ENCODE peak calls at places on chromosomes 2 and 18, in five cellular contexts. One of them, this sample, is unnamed.

GRCh38 chr2:160689441-160689840 is 195.8 kb upstream of the RBMS1 start:
- DNase-seq in thoracic aorta: no peak
- DNase-seq in hepatocyte: no peak
- DNase-seq in HL-60: no peak
- DNase-seq in foreskin fibroblast: no peak
- DNase-seq in this sample: no peak

GRCh38 chr2:41784496-41784895 is 263.3 kb upstream of the PKDCC start:
- DNase-seq in thoracic aorta: no peak
- DNase-seq in hepatocyte: no peak
- DNase-seq in HL-60: no peak
- DNase-seq in foreskin fibroblast: no peak
- DNase-seq in this sample: no peak

GRCh38 chr2:109209412-109209811 is 80.4 kb downstream of the SH3RF3 start:
- DNase-seq in thoracic aorta: no peak
- DNase-seq in hepatocyte: peak
- DNase-seq in HL-60: no peak
- DNase-seq in foreskin fibroblast: peak
- DNase-seq in this sample: peak

GRCh38 chr18:48615566-48616401 is 77.0 kb downstream of the CTIF start:
- DNase-seq in thoracic aorta: no peak
- DNase-seq in hepatocyte: no peak
- DNase-seq in HL-60: no peak
- DNase-seq in foreskin fibroblast: no peak
- DNase-seq in this sample: no peak

GRCh38 chr2:46706264-46706983 is 209.2 kb downstream of the MCFD2 start:
- DNase-seq in thoracic aorta: no peak
- DNase-seq in hepatocyte: no peak
- DNase-seq in HL-60: no peak
- DNase-seq in foreskin fibroblast: no peak
- DNase-seq in this sample: peak

GRCh38 chr2:151928380-151928779 is 100.2 kb upstream of the ARL5A start:
- DNase-seq in thoracic aorta: no peak
- DNase-seq in hepatocyte: peak
- DNase-seq in HL-60: no peak
- DNase-seq in foreskin fibroblast: no peak
- DNase-seq in this sample: no peak

GRCh38 chr2:98297817-98298684 is 48.2 kb upstream of the CNGA3 start:
- DNase-seq in thoracic aorta: no peak
- DNase-seq in hepatocyte: no peak
- DNase-seq in HL-60: no peak
- DNase-seq in foreskin fibroblast: no peak
- DNase-seq in this sample: no peak

GRCh38 chr2:215434447-215435260 is 1.2 kb downstream of the FN1 start:
- DNase-seq in thoracic aorta: no peak
- DNase-seq in hepatocyte: no peak
- DNase-seq in HL-60: no peak
- DNase-seq in foreskin fibroblast: no peak
- DNase-seq in this sample: peak

GRCh38 chr2:88329815-88330603 is 122.5 kb downstream of the FOXI3 start:
- DNase-seq in thoracic aorta: no peak
- DNase-seq in hepatocyte: peak
- DNase-seq in HL-60: no peak
- DNase-seq in foreskin fibroblast: peak
- DNase-seq in this sample: no peak

GRCh38 chr18:44733069-44733753 is 52.5 kb downstream of the SETBP1 start:
- DNase-seq in thoracic aorta: peak
- DNase-seq in hepatocyte: no peak
- DNase-seq in HL-60: no peak
- DNase-seq in foreskin fibroblast: peak
- DNase-seq in this sample: peak

GRCh38 chr18:52337286-52337685 is 2.7 kb upstream of the DCC start:
- DNase-seq in thoracic aorta: no peak
- DNase-seq in hepatocyte: no peak
- DNase-seq in HL-60: no peak
- DNase-seq in foreskin fibroblast: peak
- DNase-seq in this sample: no peak

GRCh38 chr2:179802483-179802882 is 58.9 kb downstream of the ZNF385B start:
- DNase-seq in thoracic aorta: no peak
- DNase-seq in hepatocyte: no peak
- DNase-seq in HL-60: no peak
- DNase-seq in foreskin fibroblast: no peak
- DNase-seq in this sample: no peak

GRCh38 chr2:68463287-68463877 is 3.7 kb downstream of the FBXO48 start:
- DNase-seq in thoracic aorta: no peak
- DNase-seq in hepatocyte: peak
- DNase-seq in HL-60: no peak
- DNase-seq in foreskin fibroblast: no peak
- DNase-seq in this sample: peak

GRCh38 chr2:120884406-120885290 is 149.0 kb downstream of the GLI2 start:
- DNase-seq in thoracic aorta: no peak
- DNase-seq in hepatocyte: no peak
- DNase-seq in HL-60: no peak
- DNase-seq in foreskin fibroblast: no peak
- DNase-seq in this sample: no peak

GRCh38 chr2:120764434-120764833 is 28.8 kb downstream of the GLI2 start:
- DNase-seq in thoracic aorta: no peak
- DNase-seq in hepatocyte: no peak
- DNase-seq in HL-60: no peak
- DNase-seq in foreskin fibroblast: no peak
- DNase-seq in this sample: no peak

GRCh38 chr2:44793322-44793870 is 148.1 kb upstream of the SIX3 start:
- DNase-seq in thoracic aorta: no peak
- DNase-seq in hepatocyte: peak
- DNase-seq in HL-60: peak
- DNase-seq in foreskin fibroblast: peak
- DNase-seq in this sample: peak

GRCh38 chr18:44700652-44701051 is 20.0 kb downstream of the SETBP1 start:
- DNase-seq in thoracic aorta: no peak
- DNase-seq in hepatocyte: peak
- DNase-seq in HL-60: no peak
- DNase-seq in foreskin fibroblast: no peak
- DNase-seq in this sample: peak

GRCh38 chr18:70464343-70465114 is 175.7 kb downstream of the SOCS6 start:
- DNase-seq in thoracic aorta: peak
- DNase-seq in hepatocyte: peak
- DNase-seq in HL-60: peak
- DNase-seq in foreskin fibroblast: peak
- DNase-seq in this sample: peak

GRCh38 chr2:30408961-30409387 is 38.1 kb upstream of the LCLAT1 start:
- DNase-seq in thoracic aorta: no peak
- DNase-seq in hepatocyte: no peak
- DNase-seq in HL-60: no peak
- DNase-seq in foreskin fibroblast: peak
- DNase-seq in this sample: peak

GRCh38 chr2:146820672-146821071 is 1024.2 kb upstream of the ACVR2A start:
- DNase-seq in thoracic aorta: no peak
- DNase-seq in hepatocyte: no peak
- DNase-seq in HL-60: no peak
- DNase-seq in foreskin fibroblast: peak
- DNase-seq in this sample: peak

GRCh38 chr2:137411556-137411955 is 552.7 kb upstream of the HNMT start:
- DNase-seq in thoracic aorta: no peak
- DNase-seq in hepatocyte: peak
- DNase-seq in HL-60: no peak
- DNase-seq in foreskin fibroblast: no peak
- DNase-seq in this sample: no peak

GRCh38 chr18:31248783-31249521 is 69.0 kb upstream of the DSG1 start:
- DNase-seq in thoracic aorta: no peak
- DNase-seq in hepatocyte: no peak
- DNase-seq in HL-60: no peak
- DNase-seq in foreskin fibroblast: no peak
- DNase-seq in this sample: no peak

GRCh38 chr2:186889291-186889886 is 40.4 kb upstream of the ZSWIM2 start:
- DNase-seq in thoracic aorta: no peak
- DNase-seq in hepatocyte: no peak
- DNase-seq in HL-60: no peak
- DNase-seq in foreskin fibroblast: no peak
- DNase-seq in this sample: peak

GRCh38 chr2:223860809-223861738 is 23.7 kb upstream of the AP1S3 start:
- DNase-seq in thoracic aorta: no peak
- DNase-seq in hepatocyte: peak
- DNase-seq in HL-60: no peak
- DNase-seq in foreskin fibroblast: peak
- DNase-seq in this sample: peak
- TF ChIP-seq CTCF in thoracic aorta: no peak
- TF ChIP-seq CTCF in hepatocyte: no peak
- TF ChIP-seq CTCF in HL-60: no peak
- TF ChIP-seq CTCF in foreskin fibroblast: no peak
- TF ChIP-seq CTCF in this sample: peak

DNA sequence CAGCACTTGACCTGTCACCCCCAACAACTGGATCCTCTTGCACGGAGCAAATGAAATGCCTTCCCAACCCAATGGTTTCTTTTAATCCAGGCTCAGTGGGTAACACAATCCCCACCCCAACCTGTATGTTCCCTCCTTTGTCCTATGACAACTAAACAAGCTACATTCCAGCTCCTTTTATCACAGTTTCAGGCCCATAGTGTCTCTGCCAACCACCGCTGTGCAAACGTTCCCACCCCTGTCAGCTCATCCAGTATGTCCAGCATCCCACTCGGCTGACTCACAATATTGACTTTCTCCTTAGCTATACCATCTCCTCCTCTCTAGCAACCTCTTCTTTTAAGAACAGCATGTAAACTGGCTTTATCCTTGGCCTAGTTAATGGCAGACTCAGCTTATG is 117.9 kb upstream of the PPP1CB start:
- DNase-seq in thoracic aorta: no peak
- DNase-seq in hepatocyte: peak
- DNase-seq in HL-60: no peak
- DNase-seq in foreskin fibroblast: peak
- DNase-seq in this sample: peak
- H3K4me3 ChIP-seq in thoracic aorta: no peak
- H3K4me3 ChIP-seq in hepatocyte: no peak
- H3K4me3 ChIP-seq in HL-60: no peak
- H3K4me3 ChIP-seq in foreskin fibroblast: no peak
- H3K4me3 ChIP-seq in this sample: no peak

GRCh38 chr2:27291865-27292264 is 9.6 kb downstream of the TRIM54 start:
- DNase-seq in thoracic aorta: no peak
- DNase-seq in hepatocyte: no peak
- DNase-seq in HL-60: no peak
- DNase-seq in foreskin fibroblast: no peak
- DNase-seq in this sample: peak
- TF ChIP-seq CTCF in thoracic aorta: no peak
- TF ChIP-seq CTCF in hepatocyte: peak
- TF ChIP-seq CTCF in HL-60: no peak
- TF ChIP-seq CTCF in foreskin fibroblast: no peak
- TF ChIP-seq CTCF in this sample: peak

GRCh38 chr18:11272516-11272915 is 123.1 kb upstream of the PIEZO2 start:
- DNase-seq in thoracic aorta: no peak
- DNase-seq in hepatocyte: no peak
- DNase-seq in HL-60: no peak
- DNase-seq in foreskin fibroblast: no peak
- DNase-seq in this sample: no peak

GRCh38 chr18:11274144-11274762 is 124.9 kb upstream of the PIEZO2 start:
- DNase-seq in thoracic aorta: no peak
- DNase-seq in hepatocyte: peak
- DNase-seq in HL-60: no peak
- DNase-seq in foreskin fibroblast: no peak
- DNase-seq in this sample: no peak

GRCh38 chr18:11268691-11269686 is 119.6 kb upstream of the PIEZO2 start:
- DNase-seq in thoracic aorta: no peak
- DNase-seq in hepatocyte: peak
- DNase-seq in HL-60: no peak
- DNase-seq in foreskin fibroblast: no peak
- DNase-seq in this sample: peak
- H3K4me3 ChIP-seq in thoracic aorta: peak
- H3K4me3 ChIP-seq in hepatocyte: no peak
- H3K4me3 ChIP-seq in HL-60: no peak
- H3K4me3 ChIP-seq in foreskin fibroblast: no peak
- H3K4me3 ChIP-seq in this sample: peak

GRCh38 chr2:106956416-106956815 is 70.4 kb upstream of the ST6GAL2 start:
- DNase-seq in thoracic aorta: no peak
- DNase-seq in hepatocyte: peak
- DNase-seq in HL-60: no peak
- DNase-seq in foreskin fibroblast: no peak
- DNase-seq in this sample: no peak

GRCh38 chr2:106953236-106953635 is 67.3 kb upstream of the ST6GAL2 start:
- DNase-seq in thoracic aorta: no peak
- DNase-seq in hepatocyte: no peak
- DNase-seq in HL-60: no peak
- DNase-seq in foreskin fibroblast: no peak
- DNase-seq in this sample: no peak

GRCh38 chr2:106953779-106954178 is 67.8 kb upstream of the ST6GAL2 start:
- DNase-seq in thoracic aorta: no peak
- DNase-seq in hepatocyte: no peak
- DNase-seq in HL-60: no peak
- DNase-seq in foreskin fibroblast: no peak
- DNase-seq in this sample: peak

GRCh38 chr2:106959975-106960632 is 74.1 kb upstream of the ST6GAL2 start:
- DNase-seq in thoracic aorta: no peak
- DNase-seq in hepatocyte: no peak
- DNase-seq in HL-60: no peak
- DNase-seq in foreskin fibroblast: no peak
- DNase-seq in this sample: no peak

GRCh38 chr2:106956879-106957278 is 70.9 kb upstream of the ST6GAL2 start:
- DNase-seq in thoracic aorta: no peak
- DNase-seq in hepatocyte: peak
- DNase-seq in HL-60: no peak
- DNase-seq in foreskin fibroblast: peak
- DNase-seq in this sample: peak
- TF ChIP-seq CTCF in thoracic aorta: no peak
- TF ChIP-seq CTCF in hepatocyte: no peak
- TF ChIP-seq CTCF in HL-60: no peak
- TF ChIP-seq CTCF in foreskin fibroblast: no peak
- TF ChIP-seq CTCF in this sample: no peak